ENCODE peak calls at places on chromosomes 11 and 22, in five cellular contexts. R is K562, I is A549, S is heart left ventricle, G is right lobe of liver. L is an unnamed sample.

GRCh38 chr11:113906038-113906437 is 1.4 kb downstream of the HTR3B start:
- DNase-seq in R (no peak), I (peak; percentile 54), S (no peak), G (no peak), L (no peak)

GRCh38 chr11:61747389-61748285 is 4.8 kb upstream of the MYRF start:
- DNase-seq in R (peak; percentile 86), I (peak; percentile 79), S (peak; percentile 89), G (peak; percentile 85), L (peak; percentile 78)

GRCh38 chr22:29737251-29738117 is 17.7 kb downstream of the CABP7 start:
- DNase-seq in R (no peak), I (no peak), S (peak; percentile 60), G (no peak), L (no peak)

GRCh38 chr11:116055064-116055463 is 550.8 kb upstream of the CADM1 start:
- DNase-seq in R (no peak), I (no peak), S (no peak), G (no peak), L (no peak)

GRCh38 chr11:76601272-76601671 is 69.3 kb downstream of the LRRC32 start:
- DNase-seq in R (no peak), I (no peak), S (peak; percentile 21), G (no peak), L (no peak)

GRCh38 chr11:6567371-6567745 is 36.1 kb downstream of the RRP8 start:
- DNase-seq in R (no peak), I (no peak), S (no peak), G (no peak), L (no peak)

GRCh38 chr11:44698228-44698923 is 28.4 kb upstream of the TSPAN18 start:
- DNase-seq in R (no peak), I (no peak), S (no peak), G (no peak), L (no peak)

GRCh38 chr22:48647051-48647450 is 1180.6 kb downstream of the BRD1 start:
- DNase-seq in R (no peak), I (no peak), S (no peak), G (no peak), L (no peak)

GRCh38 chr11:10414181-10414580 is 40.9 kb upstream of the AMPD3 start:
- DNase-seq in R (no peak), I (no peak), S (no peak), G (no peak), L (no peak)

GRCh38 chr11:8262552-8263108 is 1.0 kb downstream of the LMO1 start:
- DNase-seq in R (no peak), I (no peak), S (peak; percentile 73), G (no peak), L (peak; percentile 47)

GRCh38 chr11:132226522-132226921 is 856.1 kb downstream of the NTM start:
- DNase-seq in R (no peak), I (no peak), S (no peak), G (no peak), L (no peak)

GRCh38 chr11:16785520-16786128 is 47.2 kb downstream of the C11orf58 start:
- DNase-seq in R (peak; percentile 78), I (peak; percentile 77), S (no peak), G (peak; percentile 59), L (peak; percentile 59)

GRCh38 chr11:71495286-71496090 is 31.6 kb upstream of the KRTAP5-7 start:
- DNase-seq in R (no peak), I (no peak), S (no peak), G (peak; percentile 11), L (no peak)

GRCh38 chr11:45264839-45265515 is 21.2 kb downstream of the SYT13 start:
- DNase-seq in R (peak; percentile 23), I (peak; percentile 88), S (no peak), G (no peak), L (no peak)

GRCh38 chr11:112555491-112556364 is 295.1 kb upstream of the PLET1 start:
- DNase-seq in R (peak; percentile 59), I (peak; percentile 12), S (peak; percentile 72), G (peak; percentile 60), L (peak; percentile 41)

GRCh38 chr22:28769394-28770085 is 3.0 kb upstream of the CCDC117 start:
- DNase-seq in R (no peak), I (no peak), S (no peak), G (no peak), L (no peak)

GRCh38 chr11:14318581-14318981 is 40.4 kb downstream of the RRAS2 start:
- DNase-seq in R (no peak), I (no peak), S (no peak), G (no peak), L (no peak)

GRCh38 chr11:46277313-46277622 is 194 bp upstream of the CREB3L1 start:
- DNase-seq in R (no peak), I (no peak), S (no peak), G (no peak), L (no peak)

GRCh38 chr11:59289782-59290181 is 68.9 kb upstream of the OR5AN1 start:
- DNase-seq in R (no peak), I (no peak), S (no peak), G (peak; percentile 54), L (no peak)

GRCh38 chr22:42623301-42623751 is 8.6 kb upstream of the POLDIP3 start:
- DNase-seq in R (no peak), I (no peak), S (no peak), G (no peak), L (no peak)

GRCh38 chr11:30861506-30861905 is 275.4 kb upstream of the MPPED2 start:
- DNase-seq in R (no peak), I (no peak), S (no peak), G (no peak), L (no peak)

GRCh38 chr11:64000740-64001514 is 14.7 kb downstream of the OTUB1 start:
- DNase-seq in R (no peak), I (no peak), S (no peak), G (no peak), L (no peak)

GRCh38 chr11:64000026-64000739 is 13.9 kb downstream of the OTUB1 start:
- DNase-seq in R (no peak), I (no peak), S (peak; percentile 88), G (peak; percentile 74), L (peak; percentile 97)

GRCh38 chr11:63998558-63999348 is 12.5 kb downstream of the OTUB1 start:
- DNase-seq in R (no peak), I (peak; percentile 37), S (no peak), G (peak; percentile 40), L (no peak)

GRCh38 chr11:63997801-63998332 is 11.6 kb downstream of the OTUB1 start:
- DNase-seq in R (no peak), I (no peak), S (no peak), G (no peak), L (no peak)

DNA sequence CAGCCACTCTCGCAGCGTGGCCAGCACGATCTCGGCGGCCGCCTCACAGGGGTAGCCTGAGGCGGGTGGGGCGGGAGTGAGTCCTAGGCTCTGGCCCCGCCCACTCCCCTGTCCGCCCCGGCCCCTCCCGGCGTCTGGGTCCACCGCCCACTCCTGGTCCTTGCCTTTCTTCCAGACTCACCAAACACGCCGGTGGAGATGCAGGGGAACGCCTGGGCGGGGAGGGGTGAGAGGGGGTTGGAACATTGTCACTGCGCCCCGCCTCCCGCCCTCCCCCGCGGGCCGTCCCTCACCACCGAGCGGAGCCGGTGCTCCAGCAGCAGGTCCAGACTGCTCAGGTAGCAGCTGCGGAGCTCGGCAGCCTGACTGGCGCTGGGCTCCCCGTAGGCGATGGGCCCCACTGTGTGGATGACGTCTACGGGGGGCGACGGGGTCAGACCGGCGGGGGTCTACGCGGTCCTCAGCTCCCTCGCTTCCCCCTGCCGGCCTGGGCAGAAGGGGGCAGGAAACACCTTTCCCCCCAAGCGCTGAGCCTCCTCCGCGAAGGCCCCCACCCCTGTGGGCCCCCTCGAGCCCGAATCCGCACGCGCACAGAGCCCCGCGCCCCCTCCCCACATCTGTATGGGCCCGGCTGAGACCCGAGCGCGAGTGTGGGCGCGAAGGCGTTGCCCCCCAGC is 13.2 kb downstream of the OTUB1 start:
- DNase-seq in R (peak; percentile 85), I (peak; percentile 61), S (peak; percentile 77), G (peak; percentile 35), L (peak; percentile 73)
- TF ChIP-seq POLR2A in R (no peak), I (no peak), S (no peak), G (no peak), L (peak; percentile 57)

GRCh38 chr22:46013460-46014416 is 36.8 kb upstream of the WNT7B start:
- DNase-seq in R (peak; percentile 89), I (peak; percentile 95), S (peak; percentile 96), G (peak; percentile 95), L (peak; percentile 93)
- TF ChIP-seq POLR2A in R (peak; percentile 76), I (peak; percentile 45), S (peak; percentile 4), G (peak; percentile 65), L (peak; percentile 5)

GRCh38 chr11:68032003-68032402 is 1.5 kb downstream of the NDUFS8 start:
- DNase-seq in R (no peak), I (no peak), S (no peak), G (no peak), L (no peak)

GRCh38 chr11:68028802-68029475 is 1.5 kb upstream of the NDUFS8 start:
- DNase-seq in R (no peak), I (peak; percentile 40), S (no peak), G (no peak), L (no peak)

GRCh38 chr11:68031136-68031459 is 617 bp downstream of the NDUFS8 start:
- DNase-seq in R (no peak), I (no peak), S (no peak), G (no peak), L (no peak)

GRCh38 chr11:68032997-68033707 is 2.7 kb downstream of the NDUFS8 start:
- DNase-seq in R (no peak), I (no peak), S (no peak), G (no peak), L (no peak)

DNA sequence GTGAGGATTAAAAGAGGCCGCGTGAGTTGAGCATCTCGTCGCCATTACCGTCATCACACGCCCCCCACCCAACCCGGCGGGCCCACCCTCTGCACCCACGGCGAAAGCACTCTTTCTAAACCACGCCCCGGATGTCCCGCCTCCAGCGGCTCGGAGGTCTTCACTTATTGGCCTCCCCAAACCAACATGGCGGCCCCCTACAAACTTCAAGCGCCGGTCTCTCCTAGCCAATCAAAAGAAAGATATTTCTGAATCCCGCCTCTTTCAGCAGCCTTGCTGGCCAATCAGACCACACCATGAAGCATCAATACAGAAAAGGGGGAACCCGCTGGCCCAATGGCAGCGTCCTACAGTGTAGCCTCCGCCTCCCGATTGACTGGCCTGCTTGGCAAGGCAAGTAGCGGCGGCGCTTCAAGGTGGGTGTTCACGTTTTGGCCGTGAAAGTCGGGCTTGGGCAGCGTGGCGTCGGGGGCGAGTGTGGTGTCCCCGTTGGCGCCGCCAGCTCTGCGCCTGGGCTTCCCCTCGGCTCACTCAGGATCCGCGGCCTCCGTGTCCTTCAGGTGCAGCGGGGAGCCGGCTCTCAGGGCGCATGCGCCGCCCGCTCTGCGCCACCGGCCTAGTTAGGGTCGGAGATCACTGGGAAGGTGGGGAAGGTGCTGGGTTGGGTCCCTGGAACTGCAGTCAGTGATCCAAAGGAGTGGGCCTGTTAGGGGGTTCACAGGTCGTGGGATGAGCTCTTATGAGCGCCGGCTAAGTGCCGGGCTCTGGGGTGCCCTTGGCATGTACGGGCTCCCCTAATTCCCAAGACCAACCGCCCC is at the start of gene NDUFS8:
- DNase-seq in R (peak; percentile 99), I (peak; percentile 99), S (peak; percentile 97), G (peak; percentile 93), L (peak; percentile 99)
- TF ChIP-seq POLR2A in R (peak; percentile 92), I (peak; percentile 64), S (no peak), G (peak; percentile 68), L (peak; percentile 83)

GRCh38 chr22:38079804-38080203 is 4.2 kb downstream of the SLC16A8 start:
- DNase-seq in R (no peak), I (no peak), S (peak; percentile 16), G (peak; percentile 9), L (no peak)

GRCh38 chr22:38081941-38082828 is 1.8 kb downstream of the SLC16A8 start:
- DNase-seq in R (no peak), I (no peak), S (peak; percentile 51), G (peak; percentile 15), L (no peak)

GRCh38 chr22:38081636-38081940 is 2.4 kb downstream of the SLC16A8 start:
- DNase-seq in R (no peak), I (no peak), S (no peak), G (peak; percentile 21), L (no peak)

GRCh38 chr22:38080468-38080846 is 3.5 kb downstream of the SLC16A8 start:
- DNase-seq in R (no peak), I (no peak), S (peak; percentile 59), G (peak; percentile 13), L (no peak)

GRCh38 chr22:38080847-38081635 is 2.9 kb downstream of the SLC16A8 start:
- DNase-seq in R (no peak), I (no peak), S (peak; percentile 73), G (peak; percentile 47), L (no peak)
- TF ChIP-seq POLR2A in R (no peak), I (no peak), S (no peak), G (no peak), L (no peak)

L was measured in GM12892.